ENCODE peak calls at places on chromosomes 4 and X, in seven cellular contexts. Q is activated T-helper 1 cell treated with anti-CD3 and anti-CD28 coated beads, Interleukin-2, amount 50 U/mL, for 16 hours; O is tibial artery; L is T-cell; P is IMR-90; U is non-pigmented ciliary epithelial cell; E is NCI-H510A treated with DMSO at 0.1 percent for 48 hours. K is an unnamed sample.

GRCh38 chr4:1359161-1359535 is 12.1 kb downstream of the UVSSA start:
- DNase-seq in U (no peak), Q (no peak), P (no peak), E (no peak), O (no peak), L (no peak), K (no peak)

GRCh38 chr4:105061136-105061696 is 85.5 kb upstream of the TET2 start:
- DNase-seq in P (peak; percentile 5), U (peak; percentile 13), E (peak; percentile 2), Q (no peak), O (no peak), L (no peak), K (peak; percentile 38)

GRCh38 chrX:107627792-107628661 is at the start of gene PRPS1:
- DNase-seq in P (peak; percentile 95), Q (peak; percentile 76), U (peak; percentile 71), L (peak; percentile 84), E (peak; percentile 92), O (peak; percentile 92), K (peak; percentile 95)

GRCh38 chrX:68647156-68647957 is at the start of gene STARD8:
- DNase-seq in O (no peak), E (peak; percentile 7), Q (no peak), U (no peak), L (no peak), P (peak; percentile 45), K (no peak)

GRCh38 chr4:41245983-41246382 is 10.7 kb upstream of the UCHL1 start:
- DNase-seq in U (no peak), E (no peak), P (no peak), O (no peak), L (no peak), Q (no peak), K (no peak)

GRCh38 chr4:160276785-160277325 is 1174.0 kb downstream of the RAPGEF2 start:
- DNase-seq in E (no peak), U (no peak), O (no peak), P (no peak), L (no peak), Q (no peak), K (no peak)

GRCh38 chrX:107715331-107716044 is 60.1 kb downstream of the TSC22D3 start:
- DNase-seq in U (no peak), O (no peak), L (peak; percentile 10), P (peak; percentile 23), Q (no peak), E (no peak), K (no peak)

GRCh38 chrX:104565791-104566687 is at the start of gene IL1RAPL2:
- DNase-seq in O (no peak), Q (no peak), E (peak; percentile 40), U (no peak), L (no peak), P (no peak), K (no peak)

GRCh38 chrX:103329991-103330390 is at the start of gene TCEAL7:
- DNase-seq in P (peak; percentile 46), O (no peak), E (peak; percentile 26), U (no peak), Q (no peak), L (no peak), K (no peak)

GRCh38 chr4:53501561-53501960 is 89.7 kb downstream of the LNX1 start:
- DNase-seq in O (no peak), U (no peak), P (no peak), Q (no peak), E (no peak), L (no peak), K (no peak)

GRCh38 chrX:57282568-57282967 is 3.9 kb upstream of the FAAH2 start:
- DNase-seq in E (no peak), P (no peak), U (no peak), L (no peak), Q (no peak), O (no peak), K (no peak)

GRCh38 chr4:163251204-163251603 is 81.2 kb downstream of the NPY1R start:
- DNase-seq in O (no peak), E (peak; percentile 4), P (no peak), U (no peak), L (no peak), Q (no peak), K (peak; percentile 20)

GRCh38 chr4:66639361-66639760 is 905.9 kb downstream of the CENPC start:
- DNase-seq in O (no peak), U (no peak), L (no peak), Q (no peak), E (no peak), P (no peak), K (no peak)

GRCh38 chrX:85963736-85964135 is 83.6 kb downstream of the CHM start:
- DNase-seq in O (no peak), L (no peak), P (peak; percentile 96), U (peak; percentile 48), E (no peak), Q (no peak), K (no peak)

GRCh38 chr4:7876096-7876993 is 63.3 kb downstream of the AFAP1 start:
- DNase-seq in E (no peak), Q (peak; percentile 31), U (no peak), O (no peak), P (peak; percentile 73), L (peak; percentile 31), K (peak; percentile 21)